ENCODE peak calls at places on chromosomes 1 and 21, in six cellular contexts. One of them, this sample, is unnamed.

GRCh38 chr1:34237416-34237815 is 60.7 kb downstream of the C1orf94 start:
- DNase-seq in BE2C: no peak
- DNase-seq in H54: no peak
- DNase-seq in activated B cell treated with CpG ODN at 0.5 μM for 24 hours: no peak
- DNase-seq in substantia nigra: no peak
- DNase-seq in BJ: no peak
- DNase-seq in this sample: no peak

GRCh38 chr1:217333939-217334338 is 297.0 kb downstream of the GPATCH2 start:
- DNase-seq in BJ: no peak
- DNase-seq in BE2C: peak; percentile 52
- DNase-seq in H54: peak; percentile 23
- DNase-seq in activated B cell treated with CpG ODN at 0.5 μM for 24 hours: no peak
- DNase-seq in substantia nigra: no peak
- DNase-seq in this sample: peak; percentile 14

GRCh38 chr1:200364121-200364759 is 45.6 kb downstream of the ZNF281 start:
- DNase-seq in H54: no peak
- DNase-seq in activated B cell treated with CpG ODN at 0.5 μM for 24 hours: no peak
- DNase-seq in substantia nigra: no peak
- DNase-seq in BJ: no peak
- DNase-seq in BE2C: no peak
- DNase-seq in this sample: no peak

GRCh38 chr1:200866521-200866920 is 6.3 kb upstream of the GPR25 start:
- DNase-seq in activated B cell treated with CpG ODN at 0.5 μM for 24 hours: no peak
- DNase-seq in substantia nigra: no peak
- DNase-seq in BE2C: no peak
- DNase-seq in BJ: no peak
- DNase-seq in H54: no peak
- DNase-seq in this sample: no peak

GRCh38 chr1:167821969-167822685 is 91.8 kb downstream of the ADCY10 start:
- DNase-seq in activated B cell treated with CpG ODN at 0.5 μM for 24 hours: no peak
- DNase-seq in substantia nigra: no peak
- DNase-seq in BE2C: no peak
- DNase-seq in BJ: no peak
- DNase-seq in H54: peak; percentile 18
- DNase-seq in this sample: no peak

GRCh38 chr1:35001743-35002142 is 16.6 kb upstream of the TMEM35B start:
- DNase-seq in H54: no peak
- DNase-seq in BE2C: no peak
- DNase-seq in BJ: no peak
- DNase-seq in activated B cell treated with CpG ODN at 0.5 μM for 24 hours: no peak
- DNase-seq in substantia nigra: no peak
- DNase-seq in this sample: no peak

GRCh38 chr1:201001962-201002361 is 21.6 kb downstream of the KIF21B start:
- DNase-seq in activated B cell treated with CpG ODN at 0.5 μM for 24 hours: no peak
- DNase-seq in BJ: no peak
- DNase-seq in H54: no peak
- DNase-seq in substantia nigra: no peak
- DNase-seq in BE2C: no peak
- DNase-seq in this sample: no peak

GRCh38 chr1:11072216-11072917 is 12.5 kb upstream of the SRM start:
- DNase-seq in activated B cell treated with CpG ODN at 0.5 μM for 24 hours: no peak
- DNase-seq in BJ: no peak
- DNase-seq in H54: no peak
- DNase-seq in BE2C: no peak
- DNase-seq in substantia nigra: no peak
- DNase-seq in this sample: no peak

GRCh38 chr1:79293611-79294010 is 287.1 kb upstream of the ADGRL4 start:
- DNase-seq in BE2C: no peak
- DNase-seq in BJ: no peak
- DNase-seq in H54: no peak
- DNase-seq in activated B cell treated with CpG ODN at 0.5 μM for 24 hours: no peak
- DNase-seq in substantia nigra: no peak
- DNase-seq in this sample: no peak

GRCh38 chr1:34816778-34817177 is 24.0 kb downstream of the GJA4 start:
- DNase-seq in BE2C: no peak
- DNase-seq in activated B cell treated with CpG ODN at 0.5 μM for 24 hours: no peak
- DNase-seq in substantia nigra: no peak
- DNase-seq in BJ: no peak
- DNase-seq in H54: no peak
- DNase-seq in this sample: no peak

GRCh38 chr1:2061065-2061778 is 11.0 kb downstream of the PRKCZ start:
- DNase-seq in BJ: no peak
- DNase-seq in BE2C: no peak
- DNase-seq in H54: no peak
- DNase-seq in substantia nigra: no peak
- DNase-seq in activated B cell treated with CpG ODN at 0.5 μM for 24 hours: no peak
- DNase-seq in this sample: no peak

GRCh38 chr1:198632007-198632406 is 6.8 kb upstream of the PTPRC start:
- DNase-seq in BE2C: no peak
- DNase-seq in activated B cell treated with CpG ODN at 0.5 μM for 24 hours: no peak
- DNase-seq in substantia nigra: no peak
- DNase-seq in H54: no peak
- DNase-seq in BJ: no peak
- DNase-seq in this sample: no peak

GRCh38 chr1:72366473-72366872 is 84.1 kb upstream of the NEGR1 start:
- DNase-seq in activated B cell treated with CpG ODN at 0.5 μM for 24 hours: no peak
- DNase-seq in substantia nigra: no peak
- DNase-seq in H54: no peak
- DNase-seq in BJ: no peak
- DNase-seq in BE2C: no peak
- DNase-seq in this sample: no peak

GRCh38 chr1:177132141-177132540 is 32.4 kb downstream of the ASTN1 start:
- DNase-seq in BE2C: no peak
- DNase-seq in activated B cell treated with CpG ODN at 0.5 μM for 24 hours: no peak
- DNase-seq in substantia nigra: no peak
- DNase-seq in BJ: no peak
- DNase-seq in H54: no peak
- DNase-seq in this sample: no peak

GRCh38 chr1:61253912-61254628 is 171.7 kb downstream of the NFIA start:
- DNase-seq in substantia nigra: no peak
- DNase-seq in BE2C: no peak
- DNase-seq in activated B cell treated with CpG ODN at 0.5 μM for 24 hours: no peak
- DNase-seq in BJ: no peak
- DNase-seq in H54: no peak
- DNase-seq in this sample: no peak

GRCh38 chr1:49060766-49061165 is 284.1 kb upstream of the BEND5 start:
- DNase-seq in H54: no peak
- DNase-seq in activated B cell treated with CpG ODN at 0.5 μM for 24 hours: no peak
- DNase-seq in BE2C: no peak
- DNase-seq in BJ: peak; percentile 25
- DNase-seq in substantia nigra: no peak
- DNase-seq in this sample: no peak

GRCh38 chr1:63857478-63857877 is 83.7 kb downstream of the ROR1 start:
- DNase-seq in BE2C: no peak
- DNase-seq in activated B cell treated with CpG ODN at 0.5 μM for 24 hours: no peak
- DNase-seq in BJ: no peak
- DNase-seq in H54: no peak
- DNase-seq in substantia nigra: no peak
- DNase-seq in this sample: no peak

GRCh38 chr21:35062016-35062415 is 12.9 kb upstream of the RUNX1 start:
- DNase-seq in activated B cell treated with CpG ODN at 0.5 μM for 24 hours: no peak
- DNase-seq in BJ: no peak
- DNase-seq in BE2C: no peak
- DNase-seq in substantia nigra: no peak
- DNase-seq in H54: no peak
- DNase-seq in this sample: no peak

GRCh38 chr21:31343680-31344480 is at the start of gene TIAM1:
- DNase-seq in H54: peak; percentile 72
- DNase-seq in BJ: no peak
- DNase-seq in activated B cell treated with CpG ODN at 0.5 μM for 24 hours: no peak
- DNase-seq in substantia nigra: no peak
- DNase-seq in BE2C: no peak
- DNase-seq in this sample: peak; percentile 47

GRCh38 chr1:1230656-1231399 is 973 bp downstream of the SDF4 start:
- DNase-seq in BJ: no peak
- DNase-seq in substantia nigra: no peak
- DNase-seq in BE2C: no peak
- DNase-seq in H54: peak; percentile 84
- DNase-seq in activated B cell treated with CpG ODN at 0.5 μM for 24 hours: no peak
- DNase-seq in this sample: no peak

GRCh38 chr1:168531605-168532345 is 12.0 kb downstream of the XCL2 start:
- DNase-seq in H54: no peak
- DNase-seq in BJ: no peak
- DNase-seq in substantia nigra: no peak
- DNase-seq in activated B cell treated with CpG ODN at 0.5 μM for 24 hours: no peak
- DNase-seq in BE2C: peak; percentile 17
- DNase-seq in this sample: no peak

GRCh38 chr21:25149022-25149421 is 458.3 kb downstream of the MRPL39 start:
- DNase-seq in BJ: no peak
- DNase-seq in H54: no peak
- DNase-seq in BE2C: no peak
- DNase-seq in activated B cell treated with CpG ODN at 0.5 μM for 24 hours: no peak
- DNase-seq in substantia nigra: no peak
- DNase-seq in this sample: no peak

GRCh38 chr1:26856604-26857469 is 6.1 kb upstream of the SFN start:
- DNase-seq in H54: no peak
- DNase-seq in BE2C: no peak
- DNase-seq in activated B cell treated with CpG ODN at 0.5 μM for 24 hours: no peak
- DNase-seq in BJ: no peak
- DNase-seq in substantia nigra: no peak
- DNase-seq in this sample: no peak

GRCh38 chr1:222310830-222311229 is 237.1 kb downstream of the HHIPL2 start:
- DNase-seq in BE2C: peak; percentile 48
- DNase-seq in H54: no peak
- DNase-seq in activated B cell treated with CpG ODN at 0.5 μM for 24 hours: no peak
- DNase-seq in BJ: no peak
- DNase-seq in substantia nigra: no peak
- DNase-seq in this sample: no peak

GRCh38 chr1:205298191-205298994 is 23.2 kb downstream of the NUAK2 start:
- DNase-seq in substantia nigra: no peak
- DNase-seq in BE2C: peak; percentile 79
- DNase-seq in activated B cell treated with CpG ODN at 0.5 μM for 24 hours: no peak
- DNase-seq in H54: peak; percentile 74
- DNase-seq in BJ: peak; percentile 78
- DNase-seq in this sample: no peak

GRCh38 chr1:26072305-26072704 is 4.9 kb upstream of the TRIM63 start:
- DNase-seq in BJ: no peak
- DNase-seq in BE2C: no peak
- DNase-seq in H54: no peak
- DNase-seq in activated B cell treated with CpG ODN at 0.5 μM for 24 hours: no peak
- DNase-seq in substantia nigra: no peak
- DNase-seq in this sample: no peak

GRCh38 chr21:46355161-46356004 is 31.4 kb downstream of the PCNT start:
- DNase-seq in BE2C: no peak
- DNase-seq in H54: no peak
- DNase-seq in substantia nigra: no peak
- DNase-seq in BJ: no peak
- DNase-seq in activated B cell treated with CpG ODN at 0.5 μM for 24 hours: no peak
- DNase-seq in this sample: no peak

GRCh38 chr1:61088163-61088840 is 5.9 kb downstream of the NFIA start:
- DNase-seq in BE2C: no peak
- DNase-seq in H54: no peak
- DNase-seq in activated B cell treated with CpG ODN at 0.5 μM for 24 hours: no peak
- DNase-seq in BJ: no peak
- DNase-seq in substantia nigra: no peak
- DNase-seq in this sample: no peak

GRCh38 chr1:98001764-98002163 is 80.9 kb upstream of the DPYD start:
- DNase-seq in BE2C: no peak
- DNase-seq in activated B cell treated with CpG ODN at 0.5 μM for 24 hours: no peak
- DNase-seq in substantia nigra: no peak
- DNase-seq in H54: no peak
- DNase-seq in BJ: no peak
- DNase-seq in this sample: no peak

GRCh38 chr21:36125513-36126121 is 9.3 kb upstream of the CBR3 start:
- DNase-seq in BJ: no peak
- DNase-seq in substantia nigra: no peak
- DNase-seq in activated B cell treated with CpG ODN at 0.5 μM for 24 hours: no peak
- DNase-seq in H54: no peak
- DNase-seq in BE2C: peak; percentile 50
- DNase-seq in this sample: no peak

GRCh38 chr1:185896863-185897262 is 162.7 kb downstream of the HMCN1 start:
- DNase-seq in BE2C: no peak
- DNase-seq in activated B cell treated with CpG ODN at 0.5 μM for 24 hours: no peak
- DNase-seq in BJ: no peak
- DNase-seq in H54: no peak
- DNase-seq in substantia nigra: no peak
- DNase-seq in this sample: no peak

GRCh38 chr1:39816431-39817090 is 27.9 kb upstream of the BMP8B start:
- DNase-seq in substantia nigra: no peak
- DNase-seq in activated B cell treated with CpG ODN at 0.5 μM for 24 hours: peak; percentile 55
- DNase-seq in BJ: peak; percentile 65
- DNase-seq in H54: peak; percentile 66
- DNase-seq in BE2C: peak; percentile 58
- DNase-seq in this sample: peak; percentile 16

GRCh38 chr1:60569189-60569588 is 495.6 kb upstream of the C1orf87 start:
- DNase-seq in activated B cell treated with CpG ODN at 0.5 μM for 24 hours: no peak
- DNase-seq in BE2C: no peak
- DNase-seq in substantia nigra: no peak
- DNase-seq in H54: no peak
- DNase-seq in BJ: no peak
- DNase-seq in this sample: no peak

GRCh38 chr21:28793043-28793442 is 199.6 kb downstream of the LTN1 start:
- DNase-seq in BE2C: no peak
- DNase-seq in H54: no peak
- DNase-seq in substantia nigra: no peak
- DNase-seq in activated B cell treated with CpG ODN at 0.5 μM for 24 hours: no peak
- DNase-seq in BJ: no peak
- DNase-seq in this sample: peak; percentile 13

GRCh38 chr1:196951711-196952394 is 8.3 kb downstream of the CFHR2 start:
- DNase-seq in BE2C: no peak
- DNase-seq in substantia nigra: no peak
- DNase-seq in BJ: no peak
- DNase-seq in activated B cell treated with CpG ODN at 0.5 μM for 24 hours: no peak
- DNase-seq in H54: no peak
- DNase-seq in this sample: no peak

GRCh38 chr1:156194300-156194652 is 372 bp downstream of the SLC25A44 start:
- DNase-seq in BJ: no peak
- DNase-seq in substantia nigra: no peak
- DNase-seq in activated B cell treated with CpG ODN at 0.5 μM for 24 hours: no peak
- DNase-seq in H54: no peak
- DNase-seq in BE2C: no peak
- DNase-seq in this sample: no peak

GRCh38 chr21:45318146-45318555 is 30.5 kb upstream of the POFUT2 start:
- DNase-seq in substantia nigra: no peak
- DNase-seq in H54: no peak
- DNase-seq in activated B cell treated with CpG ODN at 0.5 μM for 24 hours: no peak
- DNase-seq in BE2C: no peak
- DNase-seq in BJ: no peak
- DNase-seq in this sample: no peak

GRCh38 chr1:19205845-19206244 is 4.2 kb downstream of the UBR4 start:
- DNase-seq in BJ: no peak
- DNase-seq in H54: no peak
- DNase-seq in substantia nigra: no peak
- DNase-seq in activated B cell treated with CpG ODN at 0.5 μM for 24 hours: no peak
- DNase-seq in BE2C: no peak
- DNase-seq in this sample: no peak

This sample was measured in hippocampal formation.